ENCODE peak calls at places on chromosomes 11 and 22, in six cellular contexts. One of them, this sample, is unnamed.

GRCh38 chr11:131504199-131504949 is 134.0 kb downstream of the NTM start:
- DNase-seq in aorta: no peak
- DNase-seq in HepG2: no peak
- DNase-seq in mesenchymal stem cell: no peak
- DNase-seq in CD8-positive, alpha-beta memory T cell: no peak
- DNase-seq in neural progenitor cell: peak; percentile 78
- DNase-seq in this sample: no peak

GRCh38 chr11:124482362-124483147 is 37.1 kb upstream of the OR8B8 start:
- DNase-seq in aorta: no peak
- DNase-seq in HepG2: no peak
- DNase-seq in mesenchymal stem cell: peak; percentile 65
- DNase-seq in CD8-positive, alpha-beta memory T cell: no peak
- DNase-seq in neural progenitor cell: no peak
- DNase-seq in this sample: no peak

GRCh38 chr22:49699476-49699875 is 128.2 kb downstream of the BRD1 start:
- DNase-seq in aorta: no peak
- DNase-seq in HepG2: no peak
- DNase-seq in mesenchymal stem cell: no peak
- DNase-seq in CD8-positive, alpha-beta memory T cell: no peak
- DNase-seq in neural progenitor cell: no peak
- DNase-seq in this sample: no peak

GRCh38 chr11:128388182-128388815 is 199.1 kb downstream of the ETS1 start:
- DNase-seq in aorta: no peak
- DNase-seq in HepG2: no peak
- DNase-seq in mesenchymal stem cell: no peak
- DNase-seq in CD8-positive, alpha-beta memory T cell: no peak
- DNase-seq in neural progenitor cell: no peak
- DNase-seq in this sample: peak; percentile 22

GRCh38 chr11:64876835-64877341 is 1.5 kb downstream of the EHD1 start:
- DNase-seq in aorta: peak; percentile 87
- DNase-seq in HepG2: peak; percentile 39
- DNase-seq in mesenchymal stem cell: peak; percentile 68
- DNase-seq in CD8-positive, alpha-beta memory T cell: no peak
- DNase-seq in neural progenitor cell: peak; percentile 49
- DNase-seq in this sample: peak; percentile 75

GRCh38 chr11:987671-988070 is 48.8 kb downstream of the MUC6 start:
- DNase-seq in aorta: no peak
- DNase-seq in HepG2: no peak
- DNase-seq in mesenchymal stem cell: no peak
- DNase-seq in CD8-positive, alpha-beta memory T cell: no peak
- DNase-seq in neural progenitor cell: no peak
- DNase-seq in this sample: no peak

GRCh38 chr22:43289976-43290663 is 53.1 kb downstream of the SCUBE1 start:
- DNase-seq in aorta: peak; percentile 83
- DNase-seq in HepG2: no peak
- DNase-seq in mesenchymal stem cell: peak; percentile 56
- DNase-seq in CD8-positive, alpha-beta memory T cell: no peak
- DNase-seq in neural progenitor cell: no peak
- DNase-seq in this sample: no peak

GRCh38 chr11:44658451-44658850 is 68.3 kb upstream of the TSPAN18 start:
- DNase-seq in aorta: no peak
- DNase-seq in HepG2: no peak
- DNase-seq in mesenchymal stem cell: peak; percentile 21
- DNase-seq in CD8-positive, alpha-beta memory T cell: no peak
- DNase-seq in neural progenitor cell: peak; percentile 35
- DNase-seq in this sample: peak; percentile 3

GRCh38 chr11:113533425-113533698 is 58.2 kb upstream of the DRD2 start:
- DNase-seq in aorta: no peak
- DNase-seq in HepG2: no peak
- DNase-seq in mesenchymal stem cell: no peak
- DNase-seq in CD8-positive, alpha-beta memory T cell: no peak
- DNase-seq in neural progenitor cell: no peak
- DNase-seq in this sample: no peak

GRCh38 chr22:23233084-23233501 is 52.8 kb downstream of the BCR start:
- DNase-seq in aorta: no peak
- DNase-seq in HepG2: no peak
- DNase-seq in mesenchymal stem cell: no peak
- DNase-seq in CD8-positive, alpha-beta memory T cell: no peak
- DNase-seq in neural progenitor cell: no peak
- DNase-seq in this sample: no peak

GRCh38 chr11:69512790-69513189 is 31.3 kb downstream of the LINC01488 start:
- DNase-seq in aorta: peak; percentile 64
- DNase-seq in HepG2: no peak
- DNase-seq in mesenchymal stem cell: no peak
- DNase-seq in CD8-positive, alpha-beta memory T cell: no peak
- DNase-seq in neural progenitor cell: no peak
- DNase-seq in this sample: no peak

GRCh38 chr11:33461319-33461718 is 204.1 kb downstream of the HIPK3 start:
- DNase-seq in aorta: no peak
- DNase-seq in HepG2: no peak
- DNase-seq in mesenchymal stem cell: no peak
- DNase-seq in CD8-positive, alpha-beta memory T cell: no peak
- DNase-seq in neural progenitor cell: no peak
- DNase-seq in this sample: no peak

GRCh38 chr11:134355656-134356055 is 23.9 kb downstream of the GLB1L2 start:
- DNase-seq in aorta: no peak
- DNase-seq in HepG2: no peak
- DNase-seq in mesenchymal stem cell: no peak
- DNase-seq in CD8-positive, alpha-beta memory T cell: no peak
- DNase-seq in neural progenitor cell: no peak
- DNase-seq in this sample: no peak

GRCh38 chr11:59756496-59756840 is 1.3 kb downstream of the STX3 start:
- DNase-seq in aorta: no peak
- DNase-seq in HepG2: no peak
- DNase-seq in mesenchymal stem cell: no peak
- DNase-seq in CD8-positive, alpha-beta memory T cell: no peak
- DNase-seq in neural progenitor cell: no peak
- DNase-seq in this sample: no peak

GRCh38 chr11:120024046-120024445 is 113.9 kb downstream of the TRIM29 start:
- DNase-seq in aorta: no peak
- DNase-seq in HepG2: no peak
- DNase-seq in mesenchymal stem cell: no peak
- DNase-seq in CD8-positive, alpha-beta memory T cell: no peak
- DNase-seq in neural progenitor cell: peak; percentile 55
- DNase-seq in this sample: no peak

GRCh38 chr11:18705651-18706281 is 7.2 kb downstream of the TMEM86A start:
- DNase-seq in aorta: peak; percentile 84
- DNase-seq in HepG2: no peak
- DNase-seq in mesenchymal stem cell: no peak
- DNase-seq in CD8-positive, alpha-beta memory T cell: peak; percentile 26
- DNase-seq in neural progenitor cell: no peak
- DNase-seq in this sample: no peak
- H3K4me1 ChIP-seq in aorta: no peaks in the 10 kb centered on the region
- H3K4me1 ChIP-seq in HepG2: no peaks in the 10 kb centered on the region
- H3K4me1 ChIP-seq in mesenchymal stem cell: peaks cover 4% of the 10 kb centered on the region
- H3K4me1 ChIP-seq in CD8-positive, alpha-beta memory T cell: peaks cover 10% of the 10 kb centered on the region
- H3K4me1 ChIP-seq in neural progenitor cell: no peaks in the 10 kb centered on the region
- H3K4me1 ChIP-seq in this sample: peaks cover 4% of the 10 kb centered on the region

DNA sequence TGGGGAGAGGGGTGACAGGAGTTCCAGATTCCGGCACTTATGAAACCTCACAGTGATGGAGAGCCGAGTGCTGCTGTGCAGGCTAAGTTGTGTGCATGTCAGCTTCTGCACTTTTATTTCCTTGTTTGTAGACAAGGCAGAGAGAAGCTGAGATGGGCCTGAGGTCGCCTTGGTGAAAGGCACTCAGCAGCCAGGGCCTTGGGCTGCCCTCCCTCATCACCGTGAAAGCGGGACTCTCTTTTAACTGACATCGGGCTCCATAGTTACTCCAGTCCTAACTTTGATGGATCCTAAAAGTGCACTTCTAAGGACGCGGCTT is 7.6 kb downstream of the CD81 start:
- DNase-seq in aorta: no peak
- DNase-seq in HepG2: no peak
- DNase-seq in mesenchymal stem cell: no peak
- DNase-seq in CD8-positive, alpha-beta memory T cell: no peak
- DNase-seq in neural progenitor cell: no peak
- DNase-seq in this sample: no peak
- H3K27ac ChIP-seq in aorta: no peak overlapping the region
- H3K27ac ChIP-seq in HepG2: no peak overlapping the region
- H3K27ac ChIP-seq in mesenchymal stem cell: no peak overlapping the region
- H3K27ac ChIP-seq in CD8-positive, alpha-beta memory T cell: peak overlapping the region; percentile 31
- H3K27ac ChIP-seq in neural progenitor cell: no peak overlapping the region
- H3K27ac ChIP-seq in this sample: no peak overlapping the region

GRCh38 chr11:86497310-86497709 is 122.6 kb downstream of the CCDC81 start:
- DNase-seq in aorta: no peak
- DNase-seq in HepG2: no peak
- DNase-seq in mesenchymal stem cell: no peak
- DNase-seq in CD8-positive, alpha-beta memory T cell: no peak
- DNase-seq in neural progenitor cell: no peak
- DNase-seq in this sample: no peak

GRCh38 chr11:86491048-86491447 is 116.4 kb downstream of the CCDC81 start:
- DNase-seq in aorta: no peak
- DNase-seq in HepG2: no peak
- DNase-seq in mesenchymal stem cell: no peak
- DNase-seq in CD8-positive, alpha-beta memory T cell: no peak
- DNase-seq in neural progenitor cell: no peak
- DNase-seq in this sample: no peak

GRCh38 chr11:86497836-86498235 is 123.1 kb downstream of the CCDC81 start:
- DNase-seq in aorta: no peak
- DNase-seq in HepG2: no peak
- DNase-seq in mesenchymal stem cell: no peak
- DNase-seq in CD8-positive, alpha-beta memory T cell: no peak
- DNase-seq in neural progenitor cell: no peak
- DNase-seq in this sample: no peak

GRCh38 chr11:86492370-86493030 is 117.8 kb downstream of the CCDC81 start:
- DNase-seq in aorta: no peak
- DNase-seq in HepG2: no peak
- DNase-seq in mesenchymal stem cell: no peak
- DNase-seq in CD8-positive, alpha-beta memory T cell: no peak
- DNase-seq in neural progenitor cell: no peak
- DNase-seq in this sample: no peak

DNA sequence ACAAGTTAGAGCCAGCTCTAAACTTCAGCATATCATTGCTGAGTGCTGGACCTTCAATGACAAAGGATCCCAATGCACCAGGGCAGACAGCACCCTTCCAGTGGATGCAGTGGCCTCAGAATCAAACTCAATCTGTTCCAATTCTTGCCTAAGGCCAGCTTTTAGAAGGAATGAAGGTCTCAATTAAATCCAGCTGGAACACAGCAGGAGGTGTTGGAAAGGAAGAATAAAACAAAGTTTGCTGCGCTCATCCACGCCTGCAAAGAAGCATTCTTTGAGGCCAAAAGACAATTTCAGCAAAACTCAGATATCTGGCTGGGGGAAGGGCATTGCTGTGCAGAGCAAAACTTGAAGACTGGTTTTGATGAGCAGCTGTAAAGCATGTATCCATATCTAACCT is 120.7 kb downstream of the CCDC81 start:
- DNase-seq in aorta: no peak
- DNase-seq in HepG2: no peak
- DNase-seq in mesenchymal stem cell: no peak
- DNase-seq in CD8-positive, alpha-beta memory T cell: no peak
- DNase-seq in neural progenitor cell: peak; percentile 42
- DNase-seq in this sample: no peak
- H3K4me3 ChIP-seq in aorta: no peak overlapping the region
- H3K4me3 ChIP-seq in HepG2: no peak overlapping the region
- H3K4me3 ChIP-seq in mesenchymal stem cell: no peak overlapping the region
- H3K4me3 ChIP-seq in CD8-positive, alpha-beta memory T cell: no peak overlapping the region
- H3K4me3 ChIP-seq in neural progenitor cell: no peak overlapping the region
- H3K4me3 ChIP-seq in this sample: no peak overlapping the region

DNA sequence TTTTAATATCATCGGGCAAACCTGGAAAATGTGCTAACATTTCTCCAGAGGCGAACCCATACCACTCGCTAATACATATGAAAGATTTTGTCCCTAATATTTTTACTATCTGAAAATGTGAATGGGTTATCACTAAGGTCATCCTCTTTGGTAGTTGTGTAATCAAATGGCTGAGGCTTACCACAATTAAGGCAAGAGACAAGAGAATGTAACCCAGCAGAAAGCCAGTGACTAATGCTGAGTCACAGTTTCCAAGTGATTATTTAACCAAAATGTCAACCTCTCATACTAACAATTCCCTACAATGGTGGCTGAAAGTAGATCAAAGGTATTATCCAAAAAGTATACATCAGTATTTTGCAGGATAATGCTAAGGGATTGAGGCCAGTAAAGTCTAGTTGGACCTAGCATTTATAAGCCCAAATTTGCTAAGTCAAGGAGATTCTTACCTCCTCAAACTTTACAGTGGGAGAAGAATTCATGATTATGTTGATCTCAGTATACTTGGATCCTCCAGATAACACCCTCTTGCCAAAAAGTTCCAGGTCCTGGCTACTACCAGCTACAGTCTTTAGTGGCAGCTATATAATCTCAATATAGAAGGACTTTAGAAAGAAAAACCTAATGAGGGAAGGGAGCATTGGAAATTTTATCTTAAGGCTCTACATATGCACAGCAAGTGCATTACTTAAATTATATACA is 25.6 kb downstream of the SIK3 start:
- DNase-seq in aorta: no peak
- DNase-seq in HepG2: peak; percentile 93
- DNase-seq in mesenchymal stem cell: peak; percentile 96
- DNase-seq in CD8-positive, alpha-beta memory T cell: no peak
- DNase-seq in neural progenitor cell: no peak
- DNase-seq in this sample: peak; percentile 59
- H3K4me1 ChIP-seq in aorta: peaks cover 13% of the 10 kb centered on the region
- H3K4me1 ChIP-seq in HepG2: peaks cover 66% of the 10 kb centered on the region
- H3K4me1 ChIP-seq in mesenchymal stem cell: peaks cover 5% of the 10 kb centered on the region
- H3K4me1 ChIP-seq in CD8-positive, alpha-beta memory T cell: peaks cover 28% of the 10 kb centered on the region
- H3K4me1 ChIP-seq in neural progenitor cell: peaks cover 7% of the 10 kb centered on the region
- H3K4me1 ChIP-seq in this sample: peaks cover 30% of the 10 kb centered on the region

DNA sequence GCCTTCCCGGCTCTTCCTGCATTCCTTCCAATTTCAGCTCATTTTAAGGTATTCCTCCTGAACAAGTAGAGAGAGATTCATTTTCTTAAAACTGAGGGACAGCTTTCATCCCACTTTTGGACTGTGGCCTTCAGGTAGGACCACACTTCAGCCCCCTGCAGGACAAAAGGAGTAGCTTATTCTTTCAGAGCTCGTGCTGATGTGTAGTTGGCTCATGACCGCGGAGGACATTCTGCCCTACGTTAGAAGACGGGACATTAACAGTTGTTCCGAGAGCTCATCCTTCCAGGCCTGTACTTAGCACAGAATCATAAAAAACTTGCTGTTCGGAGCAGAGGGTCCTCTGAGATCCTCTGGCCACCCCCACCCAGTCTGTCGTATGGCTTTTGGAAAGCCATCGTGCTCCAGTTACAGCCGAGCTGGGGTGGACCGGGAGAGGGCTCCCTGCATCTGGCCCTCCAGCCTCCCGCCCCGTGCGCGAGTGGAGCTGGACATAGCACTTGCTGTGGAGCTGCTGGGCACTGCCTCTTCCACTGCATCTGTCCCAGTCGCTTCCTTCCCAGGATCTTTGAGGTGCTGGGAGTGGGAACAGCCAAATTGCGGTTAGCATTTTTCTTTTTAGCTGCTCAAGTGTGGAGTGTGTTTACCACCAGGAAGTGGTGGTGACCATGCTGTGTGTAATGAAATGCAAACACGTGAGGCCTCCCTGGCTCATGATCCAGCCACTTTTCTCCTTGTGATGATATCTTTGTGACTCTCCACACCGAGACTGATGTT is 250.3 kb downstream of the TBC1D22A start:
- DNase-seq in aorta: peak; percentile 51
- DNase-seq in HepG2: peak; percentile 15
- DNase-seq in mesenchymal stem cell: peak; percentile 61
- DNase-seq in CD8-positive, alpha-beta memory T cell: no peak
- DNase-seq in neural progenitor cell: no peak
- DNase-seq in this sample: no peak
- H3K27ac ChIP-seq in aorta: no peak overlapping the region
- H3K27ac ChIP-seq in HepG2: no peak overlapping the region
- H3K27ac ChIP-seq in mesenchymal stem cell: no peak overlapping the region
- H3K27ac ChIP-seq in CD8-positive, alpha-beta memory T cell: no peak overlapping the region
- H3K27ac ChIP-seq in neural progenitor cell: no peak overlapping the region
- H3K27ac ChIP-seq in this sample: no peak overlapping the region

This sample was measured in small intestine.